ENCODE peak calls at places on chromosomes 2 and 18, in six cellular contexts. Y is heart left ventricle, B is SK-N-SH, Q is WERI-Rb-1, F is lower lobe of right lung, O is esophagus muscularis mucosa. H is an unnamed sample.

GRCh38 chr2:144230452-144231085 is 289.4 kb downstream of the ZEB2 start:
- DNase-seq in Y (no peak), B (no peak), Q (no peak), F (no peak), O (no peak), H (no peak)

GRCh38 chr2:218282173-218282991 is 9.9 kb downstream of the TMBIM1 start:
- DNase-seq in Y (no peak), B (peak), Q (no peak), F (peak), O (no peak), H (peak)

GRCh38 chr2:199273043-199273647 is 184.6 kb downstream of the SATB2 start:
- DNase-seq in Y (no peak), B (no peak), Q (no peak), F (no peak), O (no peak), H (no peak)

GRCh38 chr2:159249955-159250723 is 36.4 kb downstream of the WDSUB1 start:
- DNase-seq in Y (peak), B (no peak), Q (no peak), F (peak), O (no peak), H (peak)

GRCh38 chr2:49616800-49617199 is 462.5 kb upstream of the FSHR start:
- DNase-seq in Y (no peak), B (peak), Q (peak), F (no peak), O (no peak), H (no peak)

GRCh38 chr2:174683392-174683759 is 80.9 kb downstream of the CHRNA1 start:
- DNase-seq in Y (no peak), B (peak), Q (no peak), F (no peak), O (no peak), H (peak)

GRCh38 chr2:22893773-22894517 is 491.0 kb upstream of the KLHL29 start:
- DNase-seq in Y (no peak), B (no peak), Q (peak), F (no peak), O (peak), H (no peak)

GRCh38 chr2:86072271-86072858 is 33.3 kb downstream of the POLR1A start:
- DNase-seq in Y (peak), B (peak), Q (no peak), F (peak), O (no peak), H (peak)

GRCh38 chr18:68604256-68604655 is 110.7 kb downstream of the TMX3 start:
- DNase-seq in Y (no peak), B (no peak), Q (no peak), F (no peak), O (no peak), H (no peak)

GRCh38 chr2:198203306-198203705 is 398.9 kb downstream of the PLCL1 start:
- DNase-seq in Y (no peak), B (no peak), Q (no peak), F (no peak), O (no peak), H (no peak)

GRCh38 chr2:115214050-115214449 is 771.6 kb downstream of the DPP10 start:
- DNase-seq in Y (no peak), B (no peak), Q (no peak), F (no peak), O (no peak), H (no peak)

GRCh38 chr2:108922141-108922915 is 66.7 kb downstream of the EDAR start:
- DNase-seq in Y (no peak), B (no peak), Q (no peak), F (no peak), O (no peak), H (peak)

GRCh38 chr18:13313006-13313661 is 94.6 kb downstream of the LDLRAD4 start:
- DNase-seq in Y (no peak), B (no peak), Q (no peak), F (no peak), O (no peak), H (no peak)

GRCh38 chr2:88967844-88968243 is 276.4 kb downstream of the RPIA start:
- DNase-seq in Y (no peak), B (no peak), Q (no peak), F (no peak), O (no peak), H (no peak)

DNA sequence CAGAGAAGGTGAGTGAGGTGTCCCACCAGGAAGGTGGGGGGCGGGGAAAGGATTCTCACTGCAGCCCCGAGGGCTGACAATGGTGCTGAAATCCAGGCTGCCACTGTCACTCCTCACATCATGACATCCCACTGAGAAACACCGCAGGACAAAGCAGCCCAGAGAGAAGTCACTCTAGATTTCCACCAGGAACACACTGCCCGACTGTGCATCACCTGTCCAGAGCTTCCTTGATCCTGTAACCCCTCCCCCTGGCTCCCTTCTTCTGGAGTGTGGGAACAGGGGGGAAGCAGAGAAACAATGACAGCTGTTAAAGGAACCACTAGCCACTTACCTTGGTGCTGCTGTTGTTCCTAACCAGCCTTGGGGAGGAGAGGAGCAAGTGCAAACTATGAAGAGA is 69.9 kb downstream of the MRO start:
- DNase-seq in Y (no peak), B (no peak), Q (peak), F (no peak), O (no peak), H (no peak)
- H3K27ac ChIP-seq in Y (no peak), B (no peak), Q (peak), F (no peak), O (no peak), H (no peak)

DNA sequence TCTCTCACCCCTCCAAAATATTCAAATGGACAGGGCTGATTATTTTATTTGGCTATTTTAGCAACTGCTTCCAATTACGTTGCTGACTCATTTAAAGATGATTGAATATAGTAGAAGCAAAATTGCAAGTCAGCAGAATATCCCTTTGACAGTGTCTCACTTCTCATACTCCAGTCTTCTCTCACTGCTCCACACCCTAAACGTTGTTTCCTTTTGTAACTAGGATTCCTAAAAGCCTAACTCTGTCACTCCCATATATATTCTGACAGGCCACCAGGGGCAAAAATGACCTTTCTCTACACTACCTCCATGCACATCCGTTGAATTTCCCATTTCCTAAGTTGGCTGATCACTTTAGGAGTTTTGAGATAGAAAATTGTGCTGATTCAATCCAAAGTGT is 351.1 kb downstream of the RND3 start:
- DNase-seq in Y (no peak), B (no peak), Q (no peak), F (no peak), O (no peak), H (no peak)
- TF ChIP-seq CTCF in Y (no peak), B (no peak), Q (no peak), F (no peak), O (no peak), H (no peak)

DNA sequence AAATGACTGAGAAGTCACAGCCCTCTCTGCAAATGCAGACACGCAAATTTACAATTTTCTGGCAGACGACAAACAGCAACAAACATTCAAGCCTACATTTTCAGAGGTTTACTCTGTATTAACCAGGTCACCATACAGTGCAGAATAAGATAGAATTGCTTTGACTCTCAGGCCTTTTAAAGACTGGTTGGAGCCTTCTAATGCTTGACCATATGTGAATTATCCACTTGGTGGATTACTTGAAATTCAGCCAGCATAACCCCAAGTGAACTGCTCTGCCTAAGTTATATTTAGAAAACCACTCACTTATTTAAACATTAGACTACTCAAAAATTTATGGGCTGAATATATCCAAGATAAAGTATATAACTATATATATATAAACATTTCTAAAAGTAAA is 280.9 kb upstream of the STON1 start:
- DNase-seq in Y (peak), B (no peak), Q (no peak), F (no peak), O (no peak), H (peak)
- H3K27ac ChIP-seq in Y (peak), B (peak), Q (peak), F (no peak), O (peak), H (peak)

DNA sequence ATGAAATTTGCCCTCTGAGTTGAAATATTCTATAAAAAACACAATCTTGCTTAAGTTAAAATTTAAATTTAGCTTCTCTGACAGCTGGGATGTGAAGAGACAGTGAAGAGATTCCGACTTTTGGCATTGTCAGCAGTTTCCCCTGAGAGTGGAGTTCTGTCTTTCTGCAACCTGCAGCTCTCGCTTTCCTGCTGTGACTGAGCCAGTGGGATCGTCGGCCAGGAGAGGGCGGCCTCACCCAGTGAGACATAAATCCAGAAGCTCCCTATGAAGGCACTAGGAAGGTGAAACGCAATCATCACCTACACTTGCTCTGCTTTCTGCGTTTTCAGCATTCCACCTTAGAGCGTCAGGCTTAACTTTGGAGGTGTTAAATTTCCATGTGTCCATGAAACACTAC is 75.4 kb upstream of the HNMT start:
- DNase-seq in Y (no peak), B (peak), Q (peak), F (peak), O (no peak), H (peak)
- TF ChIP-seq CTCF in Y (no peak), B (peak), Q (peak), F (peak), O (no peak), H (peak)

DNA sequence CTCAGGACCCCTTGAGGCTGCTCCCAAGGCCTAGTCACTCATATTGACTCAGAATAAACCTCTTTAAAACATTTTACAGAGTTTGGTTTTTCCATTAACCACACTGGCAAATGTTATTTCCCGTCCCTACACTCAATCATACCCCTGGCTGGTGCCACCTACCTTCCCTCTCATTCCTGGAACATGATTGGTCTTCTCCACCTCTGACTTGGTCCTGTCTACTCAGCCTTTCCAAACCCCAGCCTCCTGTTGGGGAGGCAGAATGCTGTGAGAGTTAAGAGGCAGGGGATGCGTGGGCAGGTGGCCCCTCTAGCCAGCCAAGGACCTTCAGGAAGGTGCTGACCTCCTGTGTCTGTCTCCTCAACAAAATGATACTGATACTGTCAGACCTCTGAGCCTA is 149.3 kb downstream of the CABLES1 start:
- DNase-seq in Y (no peak), B (no peak), Q (no peak), F (no peak), O (no peak), H (no peak)
- H3K27ac ChIP-seq in Y (no peak), B (no peak), Q (no peak), F (no peak), O (no peak), H (no peak)